ENCODE peak calls at places on chromosomes 1 and 21, in four cellular contexts. I is IMR-90, K is GM12878, C is K562. W is an unnamed sample.

GRCh38 chr1:218480137-218480536 is 135.0 kb downstream of the TGFB2 start:
- DNase-seq in I (peak; percentile 97), K (no peak), C (no peak), W (no peak)

GRCh38 chr1:232454487-232454886 is 175.4 kb downstream of the SIPA1L2 start:
- DNase-seq in I (no peak), K (no peak), C (no peak), W (no peak)

GRCh38 chr1:42962641-42963377 is 4.1 kb upstream of the SLC2A1 start:
- DNase-seq in I (peak; percentile 73), K (no peak), C (peak; percentile 85), W (peak; percentile 80)

GRCh38 chr1:2466834-2467554 is 9.1 kb upstream of the PLCH2 start:
- DNase-seq in I (no peak), K (no peak), C (peak; percentile 93), W (no peak)

GRCh38 chr1:118902299-118903270 is 85.6 kb downstream of the TBX15 start:
- DNase-seq in I (no peak), K (no peak), C (no peak), W (no peak)

GRCh38 chr1:39755965-39756659 is 15.0 kb downstream of the OXCT2 start:
- DNase-seq in I (no peak), K (no peak), C (no peak), W (no peak)

GRCh38 chr1:168697376-168697775 is 31.6 kb downstream of the DPT start:
- DNase-seq in I (no peak), K (no peak), C (no peak), W (no peak)

GRCh38 chr1:149845416-149845815 is 54.0 kb upstream of the BOLA1 start:
- DNase-seq in I (no peak), K (no peak), C (no peak), W (no peak)

GRCh38 chr1:161069201-161069685 is 448 bp downstream of the ARHGAP30 start:
- DNase-seq in I (no peak), K (no peak), C (no peak), W (no peak)

GRCh38 chr1:222926566-222926965 is 111.7 kb downstream of the DISP1 start:
- DNase-seq in I (peak; percentile 89), K (no peak), C (no peak), W (no peak)

GRCh38 chr1:77739235-77739634 is 20.4 kb downstream of the USP33 start:
- DNase-seq in I (no peak), K (no peak), C (no peak), W (no peak)

GRCh38 chr1:44354268-44354839 is 703 bp downstream of the ERI3 start:
- DNase-seq in I (peak; percentile 35), K (no peak), C (no peak), W (no peak)

GRCh38 chr1:203354246-203354645 is 3.3 kb upstream of the FMOD start:
- DNase-seq in I (peak; percentile 90), K (no peak), C (no peak), W (no peak)

GRCh38 chr1:164579346-164579745 is 20.4 kb downstream of the PBX1 start:
- DNase-seq in I (no peak), K (no peak), C (no peak), W (no peak)

GRCh38 chr1:233300326-233300725 is 4.8 kb upstream of the PCNX2 start:
- DNase-seq in I (peak; percentile 51), K (no peak), C (no peak), W (no peak)

GRCh38 chr1:40076895-40077312 is 20.1 kb downstream of the PPT1 start:
- DNase-seq in I (peak; percentile 90), K (no peak), C (peak; percentile 44), W (no peak)

GRCh38 chr1:176119549-176119948 is 87.5 kb downstream of the COP1 start:
- DNase-seq in I (peak; percentile 30), K (no peak), C (no peak), W (peak; percentile 9)

GRCh38 chr1:11571906-11572616 is 82.2 kb downstream of the FBXO2 start:
- DNase-seq in I (no peak), K (no peak), C (peak; percentile 32), W (no peak)

GRCh38 chr21:24023402-24023801 is 1583.9 kb downstream of the MRPL39 start:
- DNase-seq in I (peak; percentile 22), K (no peak), C (no peak), W (no peak)

GRCh38 chr1:12409676-12410075 is 179.8 kb downstream of the VPS13D start:
- DNase-seq in I (no peak), K (no peak), C (no peak), W (no peak)

GRCh38 chr21:45562965-45563364 is 20.7 kb upstream of the SLC19A1 start:
- DNase-seq in I (peak; percentile 25), K (no peak), C (no peak), W (no peak)

GRCh38 chr1:108854226-108855019 is 2.5 kb downstream of the AKNAD1 start:
- DNase-seq in I (no peak), K (no peak), C (no peak), W (no peak)

GRCh38 chr1:152667625-152668024 is 4.4 kb downstream of the LCE2D start:
- DNase-seq in I (no peak), K (no peak), C (no peak), W (no peak)

GRCh38 chr1:27057801-27058647 is 45.4 kb upstream of the TENT5B start:
- DNase-seq in I (no peak), K (no peak), C (no peak), W (no peak)

GRCh38 chr1:232034547-232034946 is 408.0 kb downstream of the DISC1 start:
- DNase-seq in I (no peak), K (no peak), C (no peak), W (no peak)

GRCh38 chr1:5993553-5994510 is 1.6 kb upstream of the NPHP4 start:
- DNase-seq in I (no peak), K (no peak), C (peak; percentile 80), W (no peak)

GRCh38 chr1:244068563-244068962 is 17.5 kb downstream of the ZBTB18 start:
- DNase-seq in I (peak; percentile 9), K (no peak), C (no peak), W (no peak)

GRCh38 chr1:203117611-203118575 is 9.6 kb upstream of the ADORA1 start:
- DNase-seq in I (peak; percentile 50), K (no peak), C (peak; percentile 95), W (peak; percentile 63)

GRCh38 chr1:20165522-20165951 is 20.4 kb upstream of the UBXN10 start:
- DNase-seq in I (no peak), K (no peak), C (peak; percentile 48), W (peak; percentile 28)

GRCh38 chr1:109754738-109755137 is 9.0 kb downstream of the EPS8L3 start:
- DNase-seq in I (no peak), K (no peak), C (no peak), W (no peak)

GRCh38 chr1:38127432-38127831 is 80.8 kb upstream of the POU3F1 start:
- DNase-seq in I (peak; percentile 46), K (no peak), C (no peak), W (no peak)

GRCh38 chr21:36635991-36636390 is 62.9 kb upstream of the SIM2 start:
- DNase-seq in I (no peak), K (no peak), C (no peak), W (no peak)

GRCh38 chr1:80059940-80060339 is 1053.4 kb upstream of the ADGRL4 start:
- DNase-seq in I (no peak), K (no peak), C (no peak), W (no peak)

GRCh38 chr1:182163821-182164223 is 102.3 kb upstream of the ZNF648 start:
- DNase-seq in I (no peak), K (no peak), C (no peak), W (no peak)

GRCh38 chr1:61082336-61083013 is at the start of gene NFIA:
- DNase-seq in I (peak; percentile 50), K (no peak), C (peak; percentile 83), W (peak; percentile 86)

GRCh38 chr1:5742032-5742431 is 250.2 kb downstream of the NPHP4 start:
- DNase-seq in I (no peak), K (no peak), C (no peak), W (no peak)

DNA sequence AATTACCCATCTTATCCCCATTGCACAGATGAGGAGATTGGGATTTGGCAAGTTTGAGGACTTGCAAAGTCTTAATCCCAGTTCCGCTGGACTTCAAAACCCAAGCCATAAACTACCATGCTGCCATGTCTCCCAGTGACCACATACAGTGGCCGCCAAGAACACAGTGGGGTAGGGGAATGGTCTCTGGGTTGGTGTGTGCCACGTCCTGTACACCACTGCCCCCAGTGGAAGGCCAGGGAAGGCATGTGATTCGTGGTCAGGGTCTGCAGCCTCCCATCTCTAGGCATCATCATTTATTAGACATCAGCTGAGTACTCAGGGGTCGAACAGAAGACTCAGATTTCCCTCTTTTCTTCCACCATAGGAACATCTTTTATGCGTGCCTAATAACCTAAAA is 76.0 kb downstream of the MAN1C1 start:
- DNase-seq in I (no peak), K (no peak), C (peak; percentile 72), W (peak; percentile 19)
- TF ChIP-seq ELK1 in I (no peak), K (no peak), C (no peak), W (no peak)

GRCh38 chr1:180458807-180459206 is 43.6 kb downstream of the ACBD6 start:
- DNase-seq in I (no peak), K (no peak), C (no peak), W (no peak)

DNA sequence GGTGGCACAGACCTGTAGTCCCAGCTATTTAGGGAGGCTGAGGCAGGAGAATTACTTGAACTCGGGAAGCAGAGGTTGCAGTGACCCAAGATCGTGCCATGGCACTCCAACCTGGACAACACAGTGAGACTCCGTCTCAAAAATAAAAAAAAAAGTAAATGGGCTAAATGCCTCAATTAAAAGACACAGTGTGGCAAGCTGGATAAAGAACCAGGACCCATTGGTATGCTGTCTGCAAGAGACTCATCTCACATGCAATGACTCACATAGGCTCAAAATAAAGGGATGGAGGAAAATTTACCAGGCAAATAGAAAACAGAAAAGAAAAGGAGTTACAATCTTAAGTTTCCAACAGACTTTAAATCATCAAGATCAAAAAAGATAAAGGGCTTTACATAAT is 40.3 kb downstream of the ACBD6 start:
- DNase-seq in I (peak; percentile 12), K (no peak), C (no peak), W (no peak)
- TF ChIP-seq ELK1 in I (no peak), K (no peak), C (no peak), W (no peak)

DNA sequence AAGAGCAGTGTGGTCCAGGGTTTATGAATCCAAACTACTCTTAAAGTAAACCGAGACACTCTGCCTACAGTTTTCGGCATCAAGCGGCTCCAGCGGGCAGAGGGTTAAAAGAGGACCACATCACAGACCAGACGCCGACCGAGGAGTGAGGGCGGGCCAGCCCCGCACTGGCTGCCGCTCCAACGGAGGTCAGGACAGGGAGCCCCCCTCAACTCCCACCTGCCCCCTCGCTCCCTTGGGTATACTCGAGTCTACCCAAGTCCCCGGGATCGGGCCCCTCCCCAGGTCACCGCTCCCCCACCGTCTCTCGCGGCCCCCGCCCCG is 326 bp downstream of the ARNT start:
- DNase-seq in I (peak; percentile 49), K (no peak), C (no peak), W (peak; percentile 42)
- TF ChIP-seq ELK1 in I (no peak), K (no peak), C (no peak), W (no peak)

DNA sequence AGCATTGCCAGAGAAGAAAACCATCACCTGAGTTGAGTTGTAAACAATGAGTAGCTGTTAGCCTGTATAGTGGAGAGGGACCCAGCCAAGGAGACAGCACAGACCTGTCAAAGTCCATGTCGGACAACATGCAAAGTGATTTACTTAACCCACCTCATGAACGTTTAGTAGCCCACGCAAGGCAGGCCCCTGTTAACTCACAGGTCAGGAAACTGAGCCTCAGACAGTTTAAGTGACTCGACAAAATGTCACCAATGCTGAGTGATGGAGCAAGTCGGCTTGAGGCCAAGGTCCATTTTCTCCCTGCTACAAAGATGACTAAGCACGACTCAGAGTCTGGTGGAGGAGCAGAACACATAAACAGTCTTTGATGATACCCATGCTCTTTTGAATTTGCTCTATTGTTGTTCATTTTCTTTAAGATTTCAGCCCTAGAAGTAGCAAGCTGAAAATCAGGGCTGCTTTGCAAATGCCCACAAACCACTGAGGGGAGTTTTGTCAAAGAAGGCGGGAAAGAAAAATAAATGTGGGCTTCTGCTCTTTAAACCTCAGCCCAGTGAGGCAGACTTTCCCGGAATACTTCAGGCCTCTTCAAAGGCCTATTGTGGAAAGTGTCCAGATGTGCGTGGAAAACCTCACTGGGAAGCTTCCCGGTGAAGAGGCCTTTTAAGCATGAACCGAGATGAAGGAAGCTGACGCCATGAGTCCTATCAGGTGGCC is 83.8 kb upstream of the HOOK1 start:
- DNase-seq in I (peak; percentile 99), K (no peak), C (peak; percentile 47), W (peak; percentile 78)
- TF ChIP-seq ELK1 in I (no peak), K (no peak), C (no peak), W (no peak)

W was measured in A549.